ENCODE peak calls at places on chromosomes 7 and 10, in eight cellular contexts. E is neural progenitor cell; Z is RWPE2; M is CD4-positive, CD25-positive, alpha-beta regulatory T cell; N is neuronal stem cell; O is A673; T is bronchial epithelial cell; R is tibial artery. B is an unnamed sample.

GRCh38 chr7:99730262-99730810 is 4.7 kb downstream of the CYP3A7 start:
- DNase-seq in E (no peak), Z (no peak), M (no peak), N (no peak), O (no peak), T (no peak), R (no peak), B (no peak)

GRCh38 chr7:105689093-105689819 is 108.0 kb upstream of the EFCAB10 start:
- DNase-seq in E (peak; percentile 72), Z (no peak), M (no peak), N (no peak), O (peak; percentile 83), T (no peak), R (no peak), B (no peak)

GRCh38 chr10:117442521-117442920 is 67.3 kb upstream of the PDZD8 start:
- DNase-seq in E (no peak), Z (no peak), M (no peak), N (no peak), O (no peak), T (no peak), R (peak; percentile 78), B (no peak)

GRCh38 chr7:22043367-22043766 is 97.7 kb upstream of the CDCA7L start:
- DNase-seq in E (no peak), Z (no peak), M (no peak), N (no peak), O (no peak), T (peak; percentile 46), R (no peak), B (no peak)

GRCh38 chr7:140541513-140542192 is 62.3 kb upstream of the MKRN1 start:
- DNase-seq in E (peak; percentile 76), Z (peak; percentile 86), M (no peak), N (peak; percentile 71), O (peak; percentile 63), T (peak; percentile 85), R (peak; percentile 59), B (peak; percentile 44)

GRCh38 chr10:34655286-34656170 is 159.6 kb downstream of the PARD3 start:
- DNase-seq in E (peak; percentile 72), Z (no peak), M (no peak), N (peak; percentile 63), O (peak; percentile 80), T (peak; percentile 78), R (no peak), B (no peak)

GRCh38 chr10:114042895-114043531 is 653 bp upstream of the ADRB1 start:
- DNase-seq in E (peak; percentile 67), Z (peak; percentile 54), M (no peak), N (no peak), O (peak; percentile 89), T (peak; percentile 25), R (no peak), B (peak; percentile 43)

GRCh38 chr7:18762189-18762588 is 266.6 kb downstream of the HDAC9 start:
- DNase-seq in E (no peak), Z (no peak), M (no peak), N (no peak), O (no peak), T (no peak), R (no peak), B (no peak)

GRCh38 chr7:137597856-137598255 is 248.9 kb downstream of the DGKI start:
- DNase-seq in E (no peak), Z (no peak), M (no peak), N (no peak), O (no peak), T (no peak), R (no peak), B (no peak)

GRCh38 chr7:424961-425793 is 94.5 kb downstream of the PDGFA start:
- DNase-seq in E (no peak), Z (no peak), M (no peak), N (no peak), O (no peak), T (no peak), R (peak; percentile 89), B (no peak)

GRCh38 chr7:40221836-40222235 is 87.0 kb downstream of the SUGCT start:
- DNase-seq in E (no peak), Z (peak; percentile 60), M (no peak), N (no peak), O (peak; percentile 9), T (peak; percentile 70), R (peak; percentile 76), B (no peak)

GRCh38 chr7:50317697-50318640 is 13.5 kb downstream of the IKZF1 start:
- DNase-seq in E (no peak), Z (no peak), M (no peak), N (no peak), O (no peak), T (no peak), R (no peak), B (no peak)

GRCh38 chr7:16026253-16027020 is 340.0 kb upstream of the MEOX2 start:
- DNase-seq in E (no peak), Z (no peak), M (no peak), N (no peak), O (no peak), T (no peak), R (no peak), B (no peak)

GRCh38 chr7:119545118-119545517 is 727.9 kb upstream of the KCND2 start:
- DNase-seq in E (no peak), Z (no peak), M (no peak), N (no peak), O (no peak), T (peak; percentile 99), R (no peak), B (no peak)

GRCh38 chr7:68730871-68731403 is 867.3 kb upstream of the AUTS2 start:
- DNase-seq in E (no peak), Z (no peak), M (no peak), N (no peak), O (no peak), T (no peak), R (no peak), B (peak; percentile 32)

GRCh38 chr10:115173915-115174443 is 80.8 kb downstream of the ATRNL1 start:
- DNase-seq in E (no peak), Z (no peak), M (no peak), N (no peak), O (no peak), T (no peak), R (no peak), B (no peak)

GRCh38 chr10:104638861-104639594 is 2.1 kb upstream of the SORCS3 start:
- DNase-seq in E (peak; percentile 84), Z (no peak), M (no peak), N (peak; percentile 46), O (peak; percentile 34), T (no peak), R (no peak), B (no peak)

DNA sequence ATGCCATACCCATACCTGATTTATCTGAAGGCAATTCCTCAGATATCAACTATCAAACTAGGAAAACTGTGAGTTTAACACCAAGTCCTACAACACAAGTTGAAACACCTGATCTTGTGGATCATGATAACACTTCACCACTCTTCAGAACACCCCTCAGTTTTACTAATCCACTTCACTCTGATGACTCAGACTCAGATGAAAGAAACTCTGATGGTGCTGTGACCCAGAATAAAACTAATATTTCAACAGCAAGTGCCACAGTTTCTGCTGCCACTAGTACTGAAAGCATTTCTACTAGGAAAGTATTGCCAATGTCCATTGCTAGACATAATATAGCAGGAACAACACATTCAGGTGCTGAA is 69.0 kb upstream of the RSBN1L start:
- DNase-seq in E (no peak), Z (no peak), M (no peak), N (no peak), O (no peak), T (peak; percentile 41), R (no peak), B (no peak)
- H3K36me3 ChIP-seq in E (peaks cover 37% of the 10 kb centered on the region), Z (peaks cover 75% of the 10 kb centered on the region), M (peaks cover 5% of the 10 kb centered on the region), N (peaks cover 98% of the 10 kb centered on the region), O (peaks cover 20% of the 10 kb centered on the region), T (peaks cover 4% of the 10 kb centered on the region), R (peaks cover 35% of the 10 kb centered on the region), B (peaks cover 26% of the 10 kb centered on the region)

DNA sequence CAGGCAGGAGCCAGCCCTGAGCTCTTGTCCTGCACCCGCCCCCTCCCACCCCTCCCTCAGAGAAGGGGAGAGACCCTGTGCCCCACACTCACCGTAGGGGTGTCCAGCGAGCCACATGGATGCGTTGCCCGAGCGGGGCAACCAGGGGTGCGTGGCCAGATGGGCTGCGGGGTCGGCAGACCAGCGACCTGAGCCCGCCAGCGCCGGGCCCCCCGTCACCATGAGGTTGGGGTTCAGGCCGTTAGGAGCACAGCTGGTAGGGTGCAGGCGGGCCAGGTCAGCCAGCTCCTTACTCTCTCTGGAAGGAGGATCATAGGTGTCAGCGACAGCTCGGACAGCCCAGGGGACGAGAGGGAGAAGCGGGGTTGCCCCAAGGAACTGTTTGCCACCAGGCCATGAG is 46.4 kb downstream of the TNRC18 start:
- DNase-seq in E (no peak), Z (no peak), M (no peak), N (no peak), O (no peak), T (no peak), R (no peak), B (no peak)
- H3K36me3 ChIP-seq in E (no peaks in the 10 kb centered on the region), Z (peaks cover 67% of the 10 kb centered on the region), M (peaks cover 32% of the 10 kb centered on the region), N (peaks cover 75% of the 10 kb centered on the region), O (peaks cover 24% of the 10 kb centered on the region), T (peaks cover 29% of the 10 kb centered on the region), R (peaks cover 57% of the 10 kb centered on the region), B (peaks cover 57% of the 10 kb centered on the region)

GRCh38 chr7:104174798-104175197 is 33.0 kb downstream of the ORC5 start:
- DNase-seq in E (no peak), Z (no peak), M (no peak), N (no peak), O (no peak), T (no peak), R (no peak), B (peak; percentile 30)

GRCh38 chr7:104175336-104175984 is 32.4 kb downstream of the ORC5 start:
- DNase-seq in E (no peak), Z (no peak), M (no peak), N (no peak), O (no peak), T (no peak), R (no peak), B (no peak)

GRCh38 chr7:104176332-104176731 is 31.5 kb downstream of the ORC5 start:
- DNase-seq in E (no peak), Z (no peak), M (no peak), N (no peak), O (no peak), T (no peak), R (no peak), B (no peak)

DNA sequence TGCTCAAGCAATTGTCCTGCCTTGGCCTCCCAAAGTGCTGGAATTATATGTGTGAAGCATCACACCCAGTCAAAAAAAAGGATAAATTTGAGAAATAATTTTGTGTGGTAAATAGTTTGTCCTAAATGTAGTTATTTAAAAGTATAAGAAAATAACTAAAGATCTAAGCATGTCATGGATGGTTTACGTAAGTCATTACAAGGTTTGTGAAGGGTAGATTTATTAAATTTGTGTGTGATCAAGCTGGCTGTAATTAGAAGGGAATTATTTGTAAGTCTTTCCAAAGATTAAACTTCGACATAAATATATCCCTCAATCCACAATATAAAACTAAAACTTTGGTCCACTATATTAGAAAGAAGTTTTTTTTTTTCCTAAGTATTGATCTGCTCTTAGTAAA is 28.6 kb downstream of the ORC5 start:
- DNase-seq in E (peak; percentile 5), Z (no peak), M (no peak), N (no peak), O (peak; percentile 8), T (no peak), R (no peak), B (no peak)
- H3K36me3 ChIP-seq in E (peaks cover 26% of the 10 kb centered on the region), Z (peaks cover 61% of the 10 kb centered on the region), M (peaks cover 37% of the 10 kb centered on the region), N (peaks cover 67% of the 10 kb centered on the region), O (peaks cover 52% of the 10 kb centered on the region), T (peaks cover 4% of the 10 kb centered on the region), R (peaks cover 31% of the 10 kb centered on the region), B (peaks cover 5% of the 10 kb centered on the region)

DNA sequence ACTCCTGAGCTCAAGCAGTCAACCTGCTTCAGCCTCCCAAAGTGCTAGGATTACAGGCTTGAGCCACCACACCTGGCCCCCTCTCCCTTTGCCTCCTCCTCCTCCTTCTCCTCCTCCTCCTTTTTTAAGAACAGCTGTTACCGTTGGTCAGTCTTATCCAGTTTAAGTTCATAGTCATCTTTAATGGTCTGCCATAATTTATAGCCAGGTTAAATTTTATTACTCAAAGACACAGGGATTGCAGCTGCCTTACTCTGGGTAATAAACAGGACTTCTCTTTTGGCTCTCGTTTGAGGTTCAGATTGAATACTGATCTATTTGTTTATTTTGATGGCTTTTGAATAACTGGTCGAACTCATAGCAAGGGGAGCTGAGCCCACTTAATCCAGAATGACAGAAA is 35.2 kb downstream of the ATOH7 start:
- DNase-seq in E (no peak), Z (no peak), M (no peak), N (no peak), O (no peak), T (no peak), R (no peak), B (no peak)
- H3K36me3 ChIP-seq in E (no peaks in the 10 kb centered on the region), Z (no peaks in the 10 kb centered on the region), M (no peaks in the 10 kb centered on the region), N (no peaks in the 10 kb centered on the region), O (no peaks in the 10 kb centered on the region), T (no peaks in the 10 kb centered on the region), R (no peaks in the 10 kb centered on the region), B (peaks cover 21% of the 10 kb centered on the region)

B was measured in lung.